ENCODE peak calls at places on chromosomes 5 and 9, in nine cellular contexts. P is WTC11; D is tibial artery; S is coronary artery; M is upper lobe of left lung; Q is AG10803; B is Peyer's patch; F is fibroblast of mammary gland; C is CD8-positive, alpha-beta T cell. X is an unnamed sample.

GRCh38 chr5:134458234-134458633 is 46.6 kb upstream of the CDKN2AIPNL start:
- DNase-seq in P (no peak), B (no peak), M (no peak), D (peak; percentile 46), F (peak; percentile 45), C (no peak), Q (peak; percentile 89), S (no peak), X (no peak)

GRCh38 chr5:132688536-132689409 is 15.0 kb downstream of the IL4 start:
- DNase-seq in M (no peak), C (no peak), Q (peak; percentile 33), S (no peak), F (no peak), P (no peak), D (no peak), B (no peak), X (no peak)

GRCh38 chr5:110048508-110048907 is 358.8 kb downstream of the MAN2A1 start:
- DNase-seq in P (no peak), S (no peak), M (no peak), Q (no peak), C (no peak), F (no peak), B (no peak), D (no peak), X (no peak)

GRCh38 chr9:91427873-91428272 is 4.2 kb upstream of the NFIL3 start:
- DNase-seq in Q (peak; percentile 63), P (no peak), M (peak; percentile 49), C (no peak), F (peak; percentile 82), D (no peak), S (no peak), B (no peak), X (no peak)

GRCh38 chr9:97697837-97698236 is 697 bp upstream of the XPA start:
- DNase-seq in Q (no peak), S (no peak), M (no peak), F (no peak), D (no peak), P (no peak), B (no peak), C (no peak), X (no peak)

GRCh38 chr9:4985376-4986266 is 549 bp downstream of the JAK2 start:
- DNase-seq in C (peak; percentile 38), S (no peak), F (peak; percentile 60), M (peak; percentile 65), D (peak; percentile 37), P (peak; percentile 16), Q (peak; percentile 36), B (peak; percentile 46), X (peak; percentile 16)

GRCh38 chr5:173671121-173671949 is 54.9 kb upstream of the BOD1 start:
- DNase-seq in Q (peak; percentile 26), M (peak; percentile 41), C (no peak), S (peak; percentile 89), D (peak; percentile 73), B (no peak), P (no peak), F (peak; percentile 37), X (no peak)

GRCh38 chr9:89309608-89310485 is 1.1 kb upstream of the CKS2 start:
- DNase-seq in F (no peak), M (no peak), S (no peak), D (no peak), C (no peak), P (no peak), B (no peak), Q (no peak), X (no peak)

GRCh38 chr5:89857790-89858189 is 551.8 kb downstream of the CETN3 start:
- DNase-seq in M (no peak), P (no peak), C (no peak), B (no peak), Q (no peak), F (no peak), D (no peak), S (no peak), X (no peak)

GRCh38 chr5:72282878-72283277 is 37.2 kb downstream of the MRPS27 start:
- DNase-seq in B (no peak), P (no peak), S (no peak), D (no peak), C (no peak), Q (peak; percentile 20), F (peak; percentile 36), M (no peak), X (no peak)

GRCh38 chr5:176535101-176535654 is 2.0 kb downstream of the RNF44 start:
- DNase-seq in Q (peak; percentile 23), S (no peak), F (no peak), P (no peak), C (peak; percentile 55), M (peak; percentile 79), D (no peak), B (peak; percentile 61), X (peak; percentile 45)

GRCh38 chr9:117546894-117547293 is 132.0 kb upstream of the ASTN2 start:
- DNase-seq in D (no peak), Q (no peak), B (no peak), P (no peak), C (no peak), S (no peak), M (no peak), F (no peak), X (no peak)

GRCh38 chr9:90099262-90099982 is 494.6 kb downstream of the GADD45G start:
- DNase-seq in S (no peak), D (no peak), M (no peak), Q (peak; percentile 17), C (no peak), B (no peak), F (peak; percentile 34), P (no peak), X (no peak)

GRCh38 chr9:75102177-75102790 is 14.0 kb downstream of the OSTF1 start:
- DNase-seq in D (no peak), C (no peak), P (no peak), Q (no peak), S (no peak), B (no peak), M (no peak), F (no peak), X (no peak)

DNA sequence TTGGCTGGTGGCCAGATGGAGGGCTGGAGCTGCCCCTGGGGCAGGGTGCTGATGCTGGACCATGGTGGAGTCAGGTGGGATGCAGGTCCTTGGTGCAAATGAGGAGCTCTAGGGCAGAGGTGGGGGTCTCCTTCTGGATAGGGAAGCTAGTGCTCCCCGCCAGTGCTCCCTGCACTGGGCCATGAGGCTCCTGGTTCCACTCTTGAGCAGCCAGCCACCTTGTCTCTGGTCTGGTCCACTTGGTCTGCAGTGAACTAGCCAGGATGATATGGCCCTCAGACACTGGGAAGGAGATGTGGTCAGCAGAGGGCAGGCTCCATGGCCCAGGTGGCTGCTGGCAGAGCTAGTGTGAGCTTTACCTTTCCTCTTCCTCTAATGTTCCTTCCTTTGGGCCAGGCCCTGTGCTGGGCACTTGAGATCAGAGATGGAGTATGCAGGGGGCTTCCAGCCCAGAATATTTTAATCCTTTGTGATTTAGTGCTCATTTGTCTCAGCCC is 31.5 kb downstream of the COL27A1 start:
- DNase-seq in Q (no peak), M (no peak), F (no peak), S (no peak), D (no peak), C (no peak), B (no peak), P (no peak), X (no peak)
- TF ChIP-seq CTCF in Q (no peak), M (no peak), F (no peak), S (no peak), D (no peak), C (no peak), B (no peak), P (no peak), X (no peak)

GRCh38 chr5:150505816-150506215 is 2.1 kb upstream of the NDST1 start:
- DNase-seq in D (no peak), M (peak; percentile 72), F (no peak), S (no peak), P (no peak), C (no peak), B (no peak), Q (no peak), X (no peak)
- TF ChIP-seq CTCF in D (no peak), M (no peak), F (no peak), S (no peak), P (no peak), C (no peak), B (no peak), Q (no peak), X (no peak)

DNA sequence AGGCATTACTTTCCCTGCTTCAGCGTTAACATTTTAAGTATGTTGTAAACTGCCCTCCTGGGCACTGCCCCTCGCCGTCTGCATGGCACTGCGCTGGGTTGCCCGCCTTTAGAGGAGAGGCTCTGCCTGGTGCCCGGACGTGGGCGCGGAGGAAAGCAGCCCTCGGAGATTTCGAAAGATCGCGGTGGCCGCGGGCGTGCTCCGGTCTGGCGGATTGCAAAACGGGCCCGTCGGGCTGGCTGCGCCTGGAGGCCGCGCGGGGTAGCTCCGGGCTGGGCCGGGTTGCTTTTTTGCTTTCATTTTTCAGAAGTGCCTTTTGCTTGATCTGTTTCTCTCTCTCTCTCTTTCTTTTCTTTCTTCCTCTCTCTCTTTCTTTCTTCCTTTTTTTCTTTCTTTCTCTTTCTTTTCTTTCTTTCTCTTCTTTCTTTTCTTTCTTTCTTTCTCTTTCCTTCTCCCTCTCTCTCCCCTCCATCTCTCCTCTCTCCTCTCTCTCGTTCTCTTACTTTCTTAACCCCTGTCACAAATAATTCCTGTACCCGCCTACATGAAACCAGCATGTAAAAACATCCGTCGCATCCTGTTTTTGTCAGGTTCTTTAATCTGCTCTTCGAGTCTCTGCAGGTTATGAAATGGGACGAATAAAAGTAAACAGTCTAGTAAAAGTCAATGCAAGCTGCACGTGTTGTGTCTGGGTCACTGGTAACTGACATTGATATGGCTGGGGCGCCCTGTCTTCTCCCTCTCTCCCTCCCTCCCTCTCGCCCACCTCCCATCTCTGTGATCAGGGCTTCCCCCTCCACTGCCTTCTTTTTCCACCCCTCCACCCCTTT is 1.7 kb downstream of the FST start:
- DNase-seq in M (peak; percentile 75), D (peak; percentile 77), B (peak; percentile 23), F (peak; percentile 76), Q (peak; percentile 85), S (peak; percentile 82), P (peak; percentile 64), C (peak; percentile 52), X (peak; percentile 50)
- TF ChIP-seq CTCF in M (peak; percentile 61), D (peak; percentile 64), B (peak; percentile 36), F (no peak), Q (peak; percentile 34), S (peak; percentile 27), P (no peak), C (peak; percentile 29), X (peak; percentile 18)

GRCh38 chr9:101631892-101632291 is 37.1 kb upstream of the PPP3R2 start:
- DNase-seq in F (no peak), C (no peak), D (no peak), Q (no peak), M (no peak), S (no peak), P (no peak), B (no peak), X (no peak)

GRCh38 chr9:101639301-101639700 is 44.5 kb upstream of the PPP3R2 start:
- DNase-seq in D (no peak), C (no peak), S (no peak), F (peak; percentile 18), Q (no peak), B (no peak), M (no peak), P (no peak), X (no peak)

GRCh38 chr9:101635020-101635419 is 40.3 kb upstream of the PPP3R2 start:
- DNase-seq in C (no peak), Q (no peak), B (no peak), M (no peak), F (no peak), S (no peak), P (no peak), D (no peak), X (no peak)

GRCh38 chr9:101636247-101636646 is 41.5 kb upstream of the PPP3R2 start:
- DNase-seq in M (no peak), C (no peak), Q (no peak), P (no peak), D (no peak), F (no peak), B (no peak), S (no peak), X (no peak)

GRCh38 chr9:101635473-101635872 is 40.7 kb upstream of the PPP3R2 start:
- DNase-seq in Q (no peak), F (no peak), B (no peak), S (no peak), D (no peak), M (no peak), P (no peak), C (no peak), X (no peak)
- TF ChIP-seq CTCF in Q (no peak), F (no peak), B (no peak), S (no peak), D (no peak), M (no peak), P (no peak), C (no peak), X (no peak)

X was measured in natural killer cell.